ENCODE peak calls at places on chromosomes 16 and 17, in five cellular contexts. R is mesothelial cell of epicardium, N is esophagus muscularis mucosa, E is tibial nerve, H is cardiac fibroblast. Y is an unnamed sample.

GRCh38 chr17:70022175-70022574 is 52.9 kb upstream of the KCNJ16 start:
- DNase-seq in R (no peak), N (no peak), E (no peak), H (no peak), Y (no peak)

GRCh38 chr17:2174471-2175293 is 119.8 kb downstream of the HIC1 start:
- DNase-seq in R (peak), N (no peak), E (no peak), H (peak), Y (peak)

GRCh38 chr17:72946696-72947095 is 145.8 kb downstream of the SLC39A11 start:
- DNase-seq in R (no peak), N (no peak), E (no peak), H (no peak), Y (no peak)

GRCh38 chr16:14242769-14243168 is 171.7 kb downstream of the MRTFB start:
- DNase-seq in R (no peak), N (no peak), E (no peak), H (no peak), Y (no peak)

GRCh38 chr17:59851431-59852375 is 41.0 kb downstream of the TUBD1 start:
- DNase-seq in R (no peak), N (no peak), E (peak), H (peak), Y (no peak)

GRCh38 chr17:12691173-12691572 is 25.5 kb downstream of the MYOCD start:
- DNase-seq in R (no peak), N (no peak), E (peak), H (peak), Y (no peak)

GRCh38 chr17:2613089-2613808 is 19.8 kb downstream of the PAFAH1B1 start:
- DNase-seq in R (no peak), N (no peak), E (no peak), H (no peak), Y (no peak)

GRCh38 chr16:66298571-66299120 is 67.8 kb upstream of the CDH5 start:
- DNase-seq in R (no peak), N (no peak), E (no peak), H (no peak), Y (no peak)

GRCh38 chr16:1751946-1752345 is 19.4 kb downstream of the NME3 start:
- DNase-seq in R (no peak), N (no peak), E (no peak), H (no peak), Y (no peak)

GRCh38 chr17:82821554-82821953 is 18.3 kb downstream of the ZNF750 start:
- DNase-seq in R (no peak), N (no peak), E (no peak), H (no peak), Y (no peak)

GRCh38 chr17:59365383-59365981 is 34.0 kb downstream of the YPEL2 start:
- DNase-seq in R (no peak), N (no peak), E (no peak), H (no peak), Y (no peak)

GRCh38 chr16:9818702-9819101 is 363.5 kb downstream of the GRIN2A start:
- DNase-seq in R (no peak), N (no peak), E (no peak), H (no peak), Y (no peak)

GRCh38 chr17:3851461-3852100 is 5.5 kb upstream of the NCBP3 start:
- DNase-seq in R (no peak), N (no peak), E (no peak), H (no peak), Y (no peak)

GRCh38 chr16:2083876-2084687 is 36.3 kb downstream of the TSC2 start:
- DNase-seq in R (no peak), N (no peak), E (no peak), H (no peak), Y (no peak)

DNA sequence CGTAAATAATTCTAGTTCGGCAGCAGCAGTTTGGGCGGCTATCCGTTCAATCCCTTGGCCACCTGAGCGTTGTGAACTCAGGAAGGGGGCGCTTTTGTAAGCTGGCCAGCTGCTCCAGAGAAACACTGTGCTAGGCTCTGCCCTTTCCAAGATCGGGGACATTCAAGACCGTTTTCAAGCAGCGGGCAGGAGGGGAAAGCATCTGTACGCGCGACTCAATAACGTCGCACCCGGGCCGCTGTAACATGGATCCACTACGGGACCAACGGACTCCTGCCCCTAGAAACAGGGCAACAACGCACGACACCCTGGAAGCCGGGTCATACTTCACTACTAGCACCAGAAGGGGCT is 463 bp downstream of the TOP2A start:
- DNase-seq in R (no peak), N (no peak), E (no peak), H (no peak), Y (no peak)
- TF ChIP-seq CTCF in R (no peak), N (no peak), E (no peak), H (no peak), Y (peak)

GRCh38 chr17:16425698-16426659 is 10.6 kb downstream of the TRPV2 start:
- DNase-seq in R (no peak), N (no peak), E (no peak), H (no peak), Y (no peak)

GRCh38 chr17:16430650-16431049 is 15.3 kb downstream of the TRPV2 start:
- DNase-seq in R (no peak), N (no peak), E (no peak), H (no peak), Y (no peak)

GRCh38 chr17:16427020-16427419 is 11.6 kb downstream of the TRPV2 start:
- DNase-seq in R (no peak), N (no peak), E (no peak), H (no peak), Y (no peak)

GRCh38 chr17:16425202-16425601 is 9.8 kb downstream of the TRPV2 start:
- DNase-seq in R (no peak), N (no peak), E (no peak), H (no peak), Y (no peak)

DNA sequence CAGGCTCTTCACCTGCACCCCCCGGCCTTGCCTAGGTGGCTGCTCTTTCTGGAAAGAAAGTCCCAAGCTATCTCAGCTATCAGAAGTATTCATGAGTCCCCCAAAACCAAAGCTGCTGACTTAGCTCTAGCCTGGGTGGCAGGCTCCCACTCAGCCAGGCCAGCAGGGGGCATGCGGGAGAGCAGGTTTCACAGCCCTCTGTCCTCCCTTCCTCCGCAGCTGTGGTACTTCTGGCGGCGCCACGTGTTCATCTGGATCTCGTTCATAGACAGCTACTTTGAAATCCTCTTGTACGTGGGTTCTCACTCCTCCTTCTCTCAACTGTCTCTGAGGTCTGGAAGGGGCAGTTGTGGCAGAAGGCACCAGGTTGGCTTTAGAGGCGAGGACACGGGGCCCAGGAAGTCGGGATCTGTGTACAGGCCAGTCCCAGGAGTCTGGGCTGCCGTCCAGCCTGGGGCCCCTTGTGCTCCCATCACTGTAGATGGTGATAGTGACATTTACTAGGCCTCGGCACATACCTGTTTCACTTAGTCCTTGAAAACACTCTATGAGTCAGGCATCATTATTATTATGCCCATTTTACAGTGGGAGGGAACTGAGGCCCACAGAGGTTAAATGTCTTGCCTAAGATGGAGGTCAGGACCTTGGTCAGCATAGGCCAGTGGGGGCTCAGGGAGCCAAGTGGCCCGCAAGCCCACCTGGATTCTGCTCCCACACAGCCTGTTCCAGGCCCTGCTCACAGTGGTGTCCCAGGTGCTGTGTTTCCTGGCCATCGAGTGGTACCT is 12.9 kb downstream of the TRPV2 start:
- DNase-seq in R (peak), N (no peak), E (no peak), H (peak), Y (no peak)
- TF ChIP-seq CTCF in R (peak), N (peak), E (peak), H (peak), Y (peak)

GRCh38 chr16:71461686-71462648 is at the start of gene ZNF23:
- DNase-seq in R (peak), N (peak), E (peak), H (peak), Y (peak)
- TF ChIP-seq CTCF in R (no peak), N (no peak), E (no peak), H (no peak), Y (peak)

GRCh38 chr16:57632568-57632967 is 4.1 kb downstream of the ADGRG1 start:
- DNase-seq in R (no peak), N (no peak), E (no peak), H (no peak), Y (no peak)
- TF ChIP-seq CTCF in R (no peak), N (no peak), E (no peak), H (no peak), Y (no peak)

DNA sequence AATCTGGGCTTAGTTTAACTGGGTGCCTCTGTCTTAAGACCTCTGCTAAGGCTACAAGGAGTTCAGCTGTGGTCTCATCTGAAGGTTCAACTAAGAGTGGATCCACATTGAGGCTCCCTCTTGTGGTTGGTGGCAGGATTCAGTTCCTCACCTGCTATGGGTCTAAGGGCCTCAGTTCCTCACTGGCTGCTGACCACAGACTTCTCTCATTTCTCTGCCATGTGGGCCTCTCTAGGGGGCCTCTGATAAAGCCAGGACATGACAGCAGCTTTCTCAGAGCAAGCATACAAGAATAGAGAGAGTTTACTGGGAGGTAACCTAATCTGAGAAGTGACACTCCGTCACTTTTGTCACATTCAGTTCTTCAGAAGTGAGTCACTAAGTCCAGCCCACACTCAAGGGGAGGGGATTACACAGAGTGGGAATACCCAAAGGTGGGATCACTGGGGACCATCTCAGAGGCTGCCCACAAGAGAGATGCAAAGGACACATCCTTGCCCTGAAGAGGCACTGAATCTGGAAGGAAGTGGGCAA is 19.2 kb upstream of the ABAT start:
- DNase-seq in R (no peak), N (no peak), E (no peak), H (peak), Y (no peak)
- TF ChIP-seq CTCF in R (no peak), N (no peak), E (peak), H (peak), Y (peak)

GRCh38 chr17:47665655-47666054 is 15.9 kb downstream of the KPNB1 start:
- DNase-seq in R (no peak), N (no peak), E (no peak), H (peak), Y (no peak)

GRCh38 chr17:47654991-47655390 is 5.3 kb downstream of the KPNB1 start:
- DNase-seq in R (no peak), N (no peak), E (no peak), H (no peak), Y (no peak)

GRCh38 chr17:47663997-47664941 is 14.6 kb downstream of the KPNB1 start:
- DNase-seq in R (no peak), N (no peak), E (peak), H (peak), Y (no peak)

DNA sequence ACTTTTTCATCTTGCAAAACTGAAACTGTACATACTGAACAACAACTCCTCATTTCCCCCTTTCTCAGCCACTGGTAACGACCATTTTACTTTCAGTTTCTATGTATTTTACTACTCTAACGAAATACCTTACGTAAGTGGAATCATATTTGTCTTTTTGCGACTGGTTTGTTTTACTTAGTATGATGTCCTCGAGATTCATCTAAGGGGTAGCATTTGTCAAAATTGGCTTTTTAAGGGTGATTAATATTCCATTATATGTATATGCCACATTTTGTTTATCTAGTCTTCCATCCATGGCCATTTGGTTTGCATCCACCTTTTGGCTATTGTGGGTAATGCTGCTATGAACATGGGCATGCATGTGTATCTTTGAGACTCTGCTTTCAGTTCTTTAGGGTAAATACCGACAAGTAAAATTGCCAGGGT is 10.4 kb downstream of the KPNB1 start:
- DNase-seq in R (no peak), N (no peak), E (no peak), H (no peak), Y (no peak)
- TF ChIP-seq CTCF in R (no peak), N (no peak), E (no peak), H (no peak), Y (no peak)

DNA sequence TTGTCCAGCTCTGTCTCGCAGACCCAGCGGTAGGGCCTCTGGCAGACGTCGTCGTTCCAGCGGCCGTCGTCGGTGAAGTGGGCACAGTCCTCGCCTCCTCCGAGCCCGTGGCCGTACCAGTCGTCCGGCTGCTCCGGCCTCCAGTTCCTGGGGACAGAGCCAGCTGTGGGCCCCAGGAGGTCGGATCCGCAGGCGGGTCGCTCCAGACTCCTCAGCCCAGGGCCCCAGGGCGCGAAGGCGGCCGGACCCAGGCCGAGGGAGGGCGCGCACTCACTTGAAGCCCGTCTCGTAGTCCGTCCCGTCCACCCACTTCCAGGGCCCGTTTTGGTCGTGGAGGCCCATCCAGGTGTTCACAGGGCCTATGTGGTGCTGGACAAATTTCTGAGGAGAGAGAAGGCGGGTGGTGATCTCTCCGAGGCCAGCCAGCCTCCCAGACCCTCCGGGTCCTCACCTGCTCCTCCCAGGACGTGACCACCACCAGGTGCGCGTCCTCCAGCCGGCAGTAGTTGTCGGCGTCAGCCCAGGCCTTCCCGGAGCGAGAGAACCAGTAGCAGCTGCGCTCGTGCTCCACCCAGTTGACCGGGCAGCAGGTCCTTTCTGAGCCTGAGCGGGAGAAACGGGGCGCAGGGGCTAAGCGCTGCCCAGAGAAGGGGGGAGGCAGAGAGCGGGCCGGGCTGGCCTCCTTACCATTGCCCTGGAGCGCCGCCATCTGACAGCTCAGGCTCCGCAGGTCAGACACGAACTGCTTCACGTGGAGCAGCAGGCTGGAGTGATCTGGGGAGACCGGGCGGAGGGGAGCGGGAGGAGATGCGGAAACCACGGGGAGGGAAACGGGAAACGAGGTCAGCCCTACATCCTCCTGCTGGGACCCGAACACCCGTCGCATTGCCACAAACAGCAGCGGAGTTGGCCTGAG is 5.2 kb downstream of the ASGR1 start:
- DNase-seq in R (no peak), N (no peak), E (peak), H (no peak), Y (no peak)
- TF ChIP-seq CTCF in R (no peak), N (no peak), E (no peak), H (no peak), Y (no peak)

GRCh38 chr17:7982171-7982570 is 20.2 kb upstream of the GUCY2D start:
- DNase-seq in R (no peak), N (peak), E (no peak), H (peak), Y (peak)

GRCh38 chr17:7984904-7985303 is 17.5 kb upstream of the GUCY2D start:
- DNase-seq in R (no peak), N (peak), E (no peak), H (no peak), Y (no peak)

GRCh38 chr17:7987112-7987893 is 15.1 kb upstream of the GUCY2D start:
- DNase-seq in R (no peak), N (peak), E (no peak), H (peak), Y (no peak)

GRCh38 chr17:7977805-7978204 is 24.6 kb upstream of the GUCY2D start:
- DNase-seq in R (no peak), N (no peak), E (no peak), H (no peak), Y (no peak)

DNA sequence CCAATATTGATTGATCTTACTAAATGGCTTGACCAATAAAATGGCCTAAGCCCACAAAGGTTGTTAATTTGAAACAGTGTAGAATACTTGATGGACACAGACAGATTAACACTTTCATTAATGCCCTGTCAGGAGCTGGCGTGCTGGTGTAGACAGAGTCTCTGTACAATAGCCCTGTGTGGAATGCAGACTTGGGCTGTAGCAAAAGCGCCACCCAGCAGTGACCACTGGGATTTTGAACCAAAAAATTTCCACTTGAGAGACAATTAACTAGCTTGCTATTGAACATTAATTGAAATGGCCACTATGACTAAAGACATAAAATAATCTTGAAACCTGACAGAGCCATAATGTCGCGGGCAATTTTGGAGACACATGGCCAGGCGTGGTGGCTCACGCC is 19.7 kb upstream of the GUCY2D start:
- DNase-seq in R (no peak), N (no peak), E (no peak), H (peak), Y (no peak)
- TF ChIP-seq CTCF in R (no peak), N (no peak), E (no peak), H (no peak), Y (peak)

GRCh38 chr16:25138130-25138529 is 26.6 kb downstream of the LCMT1 start:
- DNase-seq in R (no peak), N (no peak), E (no peak), H (no peak), Y (no peak)
- TF ChIP-seq CTCF in R (no peak), N (no peak), E (no peak), H (no peak), Y (no peak)

DNA sequence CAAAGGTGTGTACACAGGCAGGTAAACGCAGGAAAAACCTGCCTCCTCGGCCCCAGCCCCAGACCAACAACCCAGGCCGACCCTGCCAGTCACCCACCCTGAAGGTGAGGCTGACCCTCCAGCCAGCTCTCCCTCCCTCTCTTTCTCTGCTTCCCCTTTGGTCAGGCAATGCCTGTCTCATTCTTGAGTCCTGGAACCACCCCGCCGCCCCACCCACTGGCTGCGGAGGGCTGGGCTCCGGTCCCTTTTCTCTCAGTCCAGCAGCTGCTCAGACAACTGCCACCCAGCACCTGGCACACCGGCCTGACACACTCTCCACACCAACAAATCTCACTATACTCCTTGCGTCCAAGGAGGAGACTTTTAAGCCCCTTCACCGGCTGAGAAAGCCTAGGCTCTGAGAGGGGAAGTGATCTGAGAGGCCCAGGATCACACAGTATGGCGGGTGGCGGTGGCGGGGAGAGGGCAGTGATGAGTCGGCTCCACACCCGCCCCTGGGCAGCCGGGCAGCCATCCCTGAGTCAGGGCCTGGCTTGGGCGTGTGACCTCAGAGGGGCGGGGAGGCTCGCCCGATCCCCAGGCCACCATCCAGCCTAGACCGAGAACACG is 687 bp downstream of the FLII start:
- DNase-seq in R (no peak), N (peak), E (peak), H (peak), Y (no peak)
- TF ChIP-seq CTCF in R (no peak), N (no peak), E (no peak), H (no peak), Y (no peak)